ENCODE peak calls at places on chromosomes 4 and X, in seven cellular contexts. Q is stimulated activated naive CD8-positive, alpha-beta T cell treated with anti-CD3 and anti-CD28 coated beads, Interleukin-15, amount 100 ng/mL, for 72 hours; V is upper lobe of left lung; I is activated naive CD4-positive, alpha-beta T cell treated with anti-CD3 and anti-CD28 coated beads, Interleukin-2, amount 50 U/mL, for 72 hours; S is aorta; P is upper lobe of right lung; M is heart right ventricle. R is an unnamed sample.

GRCh38 chr4:74283614-74284013 is 24.7 kb upstream of the EPGN start:
- ATAC-seq in M (no peak), I (no peak), S (no peak), P (no peak), Q (no peak), V (no peak), R (no peak)

GRCh38 chrX:20140410-20140809 is 1.2 kb downstream of the EIF1AX start:
- ATAC-seq in V (no peak), M (no peak), P (no peak), S (no peak), I (no peak), Q (no peak), R (no peak)

GRCh38 chrX:136662104-136662503 is 14.1 kb downstream of the CD40LG start:
- ATAC-seq in M (no peak), S (no peak), V (no peak), Q (no peak), P (no peak), I (no peak), R (no peak)

GRCh38 chr4:108527729-108528128 is 92.6 kb upstream of the RPL34 start:
- ATAC-seq in S (no peak), V (no peak), M (no peak), I (peak), P (no peak), Q (peak), R (no peak)

GRCh38 chr4:88573286-88573994 is 18.8 kb upstream of the HERC3 start:
- ATAC-seq in Q (no peak), M (no peak), V (no peak), I (no peak), P (no peak), S (no peak), R (no peak)

GRCh38 chrX:48569958-48570357 is 4.3 kb upstream of the RBM3 start:
- ATAC-seq in S (no peak), V (no peak), I (peak), Q (peak), P (no peak), M (no peak), R (no peak)

GRCh38 chrX:17496407-17496806 is 121.4 kb downstream of the NHS start:
- ATAC-seq in V (no peak), Q (no peak), S (no peak), P (no peak), M (no peak), I (no peak), R (no peak)

GRCh38 chrX:25130619-25131018 is 114.9 kb upstream of the ARX start:
- ATAC-seq in I (no peak), M (no peak), Q (no peak), P (no peak), V (no peak), S (no peak), R (no peak)

GRCh38 chr4:26619784-26620183 is 35.9 kb downstream of the TBC1D19 start:
- ATAC-seq in M (no peak), Q (no peak), V (no peak), P (no peak), S (no peak), I (no peak), R (no peak)

GRCh38 chr4:76570141-76570989 is 135.3 kb downstream of the SHROOM3 start:
- ATAC-seq in S (no peak), P (peak), Q (no peak), I (no peak), V (peak), M (peak), R (peak)

GRCh38 chr4:131603705-131604104 is 1545.4 kb upstream of the PCDH10 start:
- ATAC-seq in P (no peak), V (no peak), Q (no peak), M (no peak), I (no peak), S (no peak), R (no peak)

GRCh38 chrX:20224814-20225487 is 41.8 kb downstream of the RPS6KA3 start:
- ATAC-seq in I (peak), V (no peak), P (no peak), S (no peak), Q (peak), M (peak), R (no peak)

GRCh38 chr4:80336582-80336981 is 1.1 kb downstream of the CFAP299 start:
- ATAC-seq in Q (no peak), P (peak), I (no peak), S (no peak), M (peak), V (peak), R (no peak)

GRCh38 chr4:17780461-17781071 is 855 bp downstream of the FAM184B start:
- ATAC-seq in Q (no peak), S (no peak), M (no peak), P (peak), I (no peak), V (peak), R (no peak)

GRCh38 chr4:143667461-143667860 is 33.0 kb downstream of the FREM3 start:
- ATAC-seq in P (peak), M (peak), Q (no peak), I (no peak), S (peak), V (peak), R (peak)

GRCh38 chrX:42772874-42773273 is 5.1 kb downstream of the PPP1R2C start:
- ATAC-seq in I (no peak), M (no peak), V (no peak), P (no peak), S (no peak), Q (no peak), R (no peak)

GRCh38 chr4:139142097-139142496 is 34.9 kb downstream of the ELF2 start:
- ATAC-seq in M (no peak), V (no peak), P (no peak), S (no peak), Q (no peak), I (no peak), R (no peak)

R was measured in gastroesophageal sphincter.